ENCODE peak calls at places on chromosomes 12 and 14, in four cellular contexts. One of them, this sample, is unnamed.

GRCh38 chr12:107366322-107366721 is 273.0 kb upstream of the CRY1 start:
- DNase-seq in mesenchymal stem cell: no peak
- DNase-seq in endothelial cell: no peak
- DNase-seq in SW480: no peak
- DNase-seq in this sample: no peak

GRCh38 chr14:95770777-95771176 is 56.9 kb upstream of the TCL1A start:
- DNase-seq in mesenchymal stem cell: no peak
- DNase-seq in endothelial cell: no peak
- DNase-seq in SW480: no peak
- DNase-seq in this sample: no peak

GRCh38 chr14:103594265-103594664 is 31.5 kb downstream of the COA8 start:
- DNase-seq in mesenchymal stem cell: peak
- DNase-seq in endothelial cell: no peak
- DNase-seq in SW480: no peak
- DNase-seq in this sample: no peak

GRCh38 chr12:100593490-100593889 is 20.0 kb downstream of the GAS2L3 start:
- DNase-seq in mesenchymal stem cell: peak
- DNase-seq in endothelial cell: no peak
- DNase-seq in SW480: no peak
- DNase-seq in this sample: no peak

GRCh38 chr14:75879031-75879430 is 102.8 kb downstream of the TGFB3 start:
- DNase-seq in mesenchymal stem cell: peak
- DNase-seq in endothelial cell: no peak
- DNase-seq in SW480: no peak
- DNase-seq in this sample: no peak

GRCh38 chr12:69331482-69331845 is 16.7 kb upstream of the LYZ start:
- DNase-seq in mesenchymal stem cell: no peak
- DNase-seq in endothelial cell: no peak
- DNase-seq in SW480: no peak
- DNase-seq in this sample: no peak

GRCh38 chr14:85315290-85315689 is 214.7 kb upstream of the FLRT2 start:
- DNase-seq in mesenchymal stem cell: peak
- DNase-seq in endothelial cell: no peak
- DNase-seq in SW480: no peak
- DNase-seq in this sample: no peak

GRCh38 chr12:8057839-8058238 is 8.3 kb downstream of the C3AR1 start:
- DNase-seq in mesenchymal stem cell: peak
- DNase-seq in endothelial cell: no peak
- DNase-seq in SW480: no peak
- DNase-seq in this sample: no peak

GRCh38 chr12:2796187-2796663 is 1.5 kb downstream of the FKBP4 start:
- DNase-seq in mesenchymal stem cell: peak
- DNase-seq in endothelial cell: peak
- DNase-seq in SW480: no peak
- DNase-seq in this sample: no peak

GRCh38 chr12:68279227-68280054 is 26.0 kb upstream of the IL22 start:
- DNase-seq in mesenchymal stem cell: peak
- DNase-seq in endothelial cell: no peak
- DNase-seq in SW480: no peak
- DNase-seq in this sample: no peak

GRCh38 chr14:80901260-80901659 is 40.3 kb downstream of the CEP128 start:
- DNase-seq in mesenchymal stem cell: no peak
- DNase-seq in endothelial cell: no peak
- DNase-seq in SW480: no peak
- DNase-seq in this sample: no peak

GRCh38 chr12:124484067-124484466 is 83.3 kb downstream of the NCOR2 start:
- DNase-seq in mesenchymal stem cell: no peak
- DNase-seq in endothelial cell: no peak
- DNase-seq in SW480: no peak
- DNase-seq in this sample: no peak

GRCh38 chr12:67804168-67804567 is 155.6 kb downstream of the DYRK2 start:
- DNase-seq in mesenchymal stem cell: no peak
- DNase-seq in endothelial cell: no peak
- DNase-seq in SW480: no peak
- DNase-seq in this sample: no peak

GRCh38 chr12:98373019-98373554 is 142.3 kb upstream of the TMPO start:
- DNase-seq in mesenchymal stem cell: peak
- DNase-seq in endothelial cell: peak
- DNase-seq in SW480: peak
- DNase-seq in this sample: no peak

GRCh38 chr12:9364224-9365176 is 156.3 kb upstream of the PZP start:
- DNase-seq in mesenchymal stem cell: peak
- DNase-seq in endothelial cell: no peak
- DNase-seq in SW480: peak
- DNase-seq in this sample: peak